ENCODE peak calls at places on chromosomes 11 and 22, in seven cellular contexts. One of them, this sample, is unnamed.

GRCh38 chr11:75477614-75477935 is 44.6 kb upstream of the KLHL35 start:
- DNase-seq in AG09319: no peak
- DNase-seq in tibial artery: no peak
- DNase-seq in adrenal gland: no peak
- DNase-seq in H9: no peak
- DNase-seq in colonic mucosa: no peak
- DNase-seq in bronchial epithelial cell: no peak
- DNase-seq in this sample: no peak

GRCh38 chr11:76316726-76317125 is 64.2 kb downstream of the THAP12 start:
- DNase-seq in AG09319: no peak
- DNase-seq in tibial artery: no peak
- DNase-seq in adrenal gland: no peak
- DNase-seq in H9: no peak
- DNase-seq in colonic mucosa: no peak
- DNase-seq in bronchial epithelial cell: no peak
- DNase-seq in this sample: no peak

GRCh38 chr11:73374130-73374529 is 2.1 kb upstream of the RELT start:
- DNase-seq in AG09319: no peak
- DNase-seq in tibial artery: no peak
- DNase-seq in adrenal gland: no peak
- DNase-seq in H9: no peak
- DNase-seq in colonic mucosa: no peak
- DNase-seq in bronchial epithelial cell: no peak
- DNase-seq in this sample: no peak

GRCh38 chr22:19688301-19689290 is 25.7 kb upstream of the SEPTIN5 start:
- DNase-seq in AG09319: no peak
- DNase-seq in tibial artery: no peak
- DNase-seq in adrenal gland: no peak
- DNase-seq in H9: no peak
- DNase-seq in colonic mucosa: no peak
- DNase-seq in bronchial epithelial cell: no peak
- DNase-seq in this sample: no peak

GRCh38 chr22:50296658-50297490 is 10.6 kb downstream of the PLXNB2 start:
- DNase-seq in AG09319: no peak
- DNase-seq in tibial artery: no peak
- DNase-seq in adrenal gland: no peak
- DNase-seq in H9: no peak
- DNase-seq in colonic mucosa: no peak
- DNase-seq in bronchial epithelial cell: no peak
- DNase-seq in this sample: no peak

GRCh38 chr11:9264381-9265210 is 554 bp downstream of the DENND5A start:
- DNase-seq in AG09319: peak
- DNase-seq in tibial artery: peak
- DNase-seq in adrenal gland: peak
- DNase-seq in H9: peak
- DNase-seq in colonic mucosa: peak
- DNase-seq in bronchial epithelial cell: peak
- DNase-seq in this sample: peak

GRCh38 chr11:615453-616319 is at the start of gene IRF7:
- DNase-seq in AG09319: peak
- DNase-seq in tibial artery: peak
- DNase-seq in adrenal gland: peak
- DNase-seq in H9: peak
- DNase-seq in colonic mucosa: peak
- DNase-seq in bronchial epithelial cell: peak
- DNase-seq in this sample: peak

GRCh38 chr11:69205125-69205928 is 49.6 kb downstream of the SMIM38 start:
- DNase-seq in AG09319: no peak
- DNase-seq in tibial artery: peak
- DNase-seq in adrenal gland: no peak
- DNase-seq in H9: no peak
- DNase-seq in colonic mucosa: no peak
- DNase-seq in bronchial epithelial cell: no peak
- DNase-seq in this sample: no peak

GRCh38 chr11:9771126-9771624 is 107.3 kb downstream of the SWAP70 start:
- DNase-seq in AG09319: no peak
- DNase-seq in tibial artery: no peak
- DNase-seq in adrenal gland: no peak
- DNase-seq in H9: no peak
- DNase-seq in colonic mucosa: no peak
- DNase-seq in bronchial epithelial cell: no peak
- DNase-seq in this sample: no peak

GRCh38 chr11:8934735-8935478 is 2.2 kb upstream of the C11orf16 start:
- DNase-seq in AG09319: no peak
- DNase-seq in tibial artery: no peak
- DNase-seq in adrenal gland: no peak
- DNase-seq in H9: no peak
- DNase-seq in colonic mucosa: no peak
- DNase-seq in bronchial epithelial cell: peak
- DNase-seq in this sample: peak

GRCh38 chr11:26326793-26327400 is 5.0 kb upstream of the ANO3 start:
- DNase-seq in AG09319: no peak
- DNase-seq in tibial artery: no peak
- DNase-seq in adrenal gland: no peak
- DNase-seq in H9: no peak
- DNase-seq in colonic mucosa: no peak
- DNase-seq in bronchial epithelial cell: peak
- DNase-seq in this sample: no peak

GRCh38 chr11:6603287-6604080 is at the start of the genes ILK and RRP8:
- DNase-seq in AG09319: peak
- DNase-seq in tibial artery: peak
- DNase-seq in adrenal gland: peak
- DNase-seq in H9: peak
- DNase-seq in colonic mucosa: peak
- DNase-seq in bronchial epithelial cell: peak
- DNase-seq in this sample: peak
- TF ChIP-seq CTCF in AG09319: peak
- TF ChIP-seq CTCF in tibial artery: peak
- TF ChIP-seq CTCF in adrenal gland: peak
- TF ChIP-seq CTCF in H9: no peak
- TF ChIP-seq CTCF in colonic mucosa: no peak
- TF ChIP-seq CTCF in bronchial epithelial cell: peak
- TF ChIP-seq CTCF in this sample: no peak

GRCh38 chr11:120634706-120635105 is 123.2 kb downstream of the GRIK4 start:
- DNase-seq in AG09319: no peak
- DNase-seq in tibial artery: no peak
- DNase-seq in adrenal gland: no peak
- DNase-seq in H9: no peak
- DNase-seq in colonic mucosa: no peak
- DNase-seq in bronchial epithelial cell: no peak
- DNase-seq in this sample: no peak

GRCh38 chr11:120630100-120630499 is 118.6 kb downstream of the GRIK4 start:
- DNase-seq in AG09319: no peak
- DNase-seq in tibial artery: no peak
- DNase-seq in adrenal gland: no peak
- DNase-seq in H9: no peak
- DNase-seq in colonic mucosa: no peak
- DNase-seq in bronchial epithelial cell: no peak
- DNase-seq in this sample: no peak

GRCh38 chr11:120633630-120634374 is 122.3 kb downstream of the GRIK4 start:
- DNase-seq in AG09319: no peak
- DNase-seq in tibial artery: no peak
- DNase-seq in adrenal gland: no peak
- DNase-seq in H9: no peak
- DNase-seq in colonic mucosa: no peak
- DNase-seq in bronchial epithelial cell: no peak
- DNase-seq in this sample: no peak

GRCh38 chr11:120629407-120629806 is 117.9 kb downstream of the GRIK4 start:
- DNase-seq in AG09319: no peak
- DNase-seq in tibial artery: no peak
- DNase-seq in adrenal gland: no peak
- DNase-seq in H9: peak
- DNase-seq in colonic mucosa: no peak
- DNase-seq in bronchial epithelial cell: no peak
- DNase-seq in this sample: no peak

GRCh38 chr11:120632579-120632978 is 121.0 kb downstream of the GRIK4 start:
- DNase-seq in AG09319: no peak
- DNase-seq in tibial artery: no peak
- DNase-seq in adrenal gland: no peak
- DNase-seq in H9: no peak
- DNase-seq in colonic mucosa: no peak
- DNase-seq in bronchial epithelial cell: no peak
- DNase-seq in this sample: no peak
- TF ChIP-seq CTCF in AG09319: no peak
- TF ChIP-seq CTCF in tibial artery: no peak
- TF ChIP-seq CTCF in adrenal gland: no peak
- TF ChIP-seq CTCF in H9: peak
- TF ChIP-seq CTCF in colonic mucosa: no peak
- TF ChIP-seq CTCF in bronchial epithelial cell: no peak
- TF ChIP-seq CTCF in this sample: no peak

DNA sequence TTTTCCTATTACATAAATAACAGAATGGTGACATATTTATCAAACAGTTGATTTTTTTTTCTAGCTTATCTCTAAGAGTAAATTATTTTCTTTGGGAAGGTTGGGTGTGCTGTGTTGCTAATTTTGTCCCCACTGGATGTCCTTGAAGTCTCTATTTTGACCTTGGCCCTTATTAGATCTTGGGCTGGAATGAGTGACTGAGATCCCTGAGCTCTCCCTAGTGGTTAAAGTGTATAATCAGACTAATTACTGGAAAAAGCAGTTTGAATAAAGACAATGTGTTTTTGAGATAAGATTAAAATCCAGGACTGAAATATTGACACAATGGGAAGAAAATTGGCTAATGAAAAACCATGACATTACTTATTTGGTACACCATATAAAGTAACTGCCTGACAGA is 56.1 kb downstream of the AASDHPPT start:
- DNase-seq in AG09319: no peak
- DNase-seq in tibial artery: no peak
- DNase-seq in adrenal gland: no peak
- DNase-seq in H9: no peak
- DNase-seq in colonic mucosa: no peak
- DNase-seq in bronchial epithelial cell: peak
- DNase-seq in this sample: no peak
- TF ChIP-seq CTCF in AG09319: peak
- TF ChIP-seq CTCF in tibial artery: no peak
- TF ChIP-seq CTCF in adrenal gland: peak
- TF ChIP-seq CTCF in H9: peak
- TF ChIP-seq CTCF in colonic mucosa: no peak
- TF ChIP-seq CTCF in bronchial epithelial cell: no peak
- TF ChIP-seq CTCF in this sample: no peak

DNA sequence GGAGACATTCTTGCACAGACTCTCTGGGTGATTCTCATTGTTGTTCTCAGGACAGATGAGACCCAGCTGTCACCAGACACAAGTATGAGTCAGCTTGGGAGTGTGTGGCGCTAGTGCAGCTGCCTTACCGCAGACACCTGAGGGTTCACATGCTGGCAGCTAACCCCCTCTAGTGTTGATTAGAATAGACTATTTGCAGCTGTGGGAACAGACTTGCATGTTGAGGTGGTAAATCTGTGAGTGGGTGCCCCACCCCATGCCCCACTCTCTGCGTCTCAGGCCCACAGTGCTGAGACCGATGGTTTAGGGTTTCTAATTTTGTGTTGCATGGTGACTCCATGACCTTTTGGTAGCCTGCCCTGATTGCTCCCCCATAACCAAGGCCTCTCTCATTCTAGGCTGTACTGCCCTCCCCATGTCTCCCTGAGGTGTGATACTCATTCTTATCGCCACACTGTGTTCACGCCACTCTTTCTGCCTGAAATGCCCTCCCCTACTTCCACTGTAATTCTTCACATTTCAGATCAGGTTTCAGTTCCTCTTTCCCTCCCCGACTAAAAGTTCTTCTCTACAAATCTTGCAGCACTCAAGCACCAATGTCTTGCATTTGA is 73.7 kb upstream of the KIRREL3 start:
- DNase-seq in AG09319: no peak
- DNase-seq in tibial artery: no peak
- DNase-seq in adrenal gland: no peak
- DNase-seq in H9: peak
- DNase-seq in colonic mucosa: peak
- DNase-seq in bronchial epithelial cell: peak
- DNase-seq in this sample: peak
- TF ChIP-seq CTCF in AG09319: peak
- TF ChIP-seq CTCF in tibial artery: no peak
- TF ChIP-seq CTCF in adrenal gland: no peak
- TF ChIP-seq CTCF in H9: peak
- TF ChIP-seq CTCF in colonic mucosa: no peak
- TF ChIP-seq CTCF in bronchial epithelial cell: no peak
- TF ChIP-seq CTCF in this sample: peak

GRCh38 chr11:13249992-13250391 is 27.6 kb upstream of the BMAL1 start:
- DNase-seq in AG09319: no peak
- DNase-seq in tibial artery: no peak
- DNase-seq in adrenal gland: no peak
- DNase-seq in H9: no peak
- DNase-seq in colonic mucosa: no peak
- DNase-seq in bronchial epithelial cell: peak
- DNase-seq in this sample: no peak
- TF ChIP-seq CTCF in AG09319: peak
- TF ChIP-seq CTCF in tibial artery: no peak
- TF ChIP-seq CTCF in adrenal gland: no peak
- TF ChIP-seq CTCF in H9: peak
- TF ChIP-seq CTCF in colonic mucosa: no peak
- TF ChIP-seq CTCF in bronchial epithelial cell: peak
- TF ChIP-seq CTCF in this sample: no peak

This sample was measured in Calu3.